ENCODE peak calls at places on chromosomes 1 and 21, in eight cellular contexts. H, N, L, O, J, G, U and T are unnamed samples.

GRCh38 chr1:101144868-101145808 is 91.7 kb upstream of the S1PR1 start:
- DNase-seq in H (peak), N (no peak), L (no peak), O (peak), J (peak), G (no peak), U (no peak), T (no peak)

GRCh38 chr1:53690411-53690810 is 48.6 kb downstream of the GLIS1 start:
- DNase-seq in H (no peak), N (no peak), L (no peak), O (no peak), J (no peak), G (no peak), U (no peak), T (no peak)

GRCh38 chr1:159132271-159132881 is 39.0 kb upstream of the CADM3 start:
- DNase-seq in H (peak), N (peak), L (peak), O (peak), J (peak), G (peak), U (peak), T (peak)

GRCh38 chr1:222136869-222137268 is 395.0 kb upstream of the DUSP10 start:
- DNase-seq in H (no peak), N (no peak), L (no peak), O (no peak), J (no peak), G (no peak), U (no peak), T (no peak)

GRCh38 chr1:3389093-3389833 is 65.2 kb upstream of the ARHGEF16 start:
- DNase-seq in H (no peak), N (no peak), L (no peak), O (no peak), J (no peak), G (no peak), U (no peak), T (no peak)

GRCh38 chr1:54007613-54008012 is 10.4 kb downstream of the LDLRAD1 start:
- DNase-seq in H (no peak), N (no peak), L (peak), O (no peak), J (no peak), G (no peak), U (no peak), T (no peak)

GRCh38 chr1:143497374-143497747 is 474.4 kb downstream of the FAM72C start:
- DNase-seq in H (no peak), N (no peak), L (no peak), O (no peak), J (no peak), G (no peak), U (no peak), T (no peak)

GRCh38 chr1:72285074-72285425 is 2.7 kb upstream of the NEGR1 start:
- DNase-seq in H (no peak), N (no peak), L (no peak), O (no peak), J (no peak), G (no peak), U (no peak), T (no peak)

GRCh38 chr1:60894121-60894520 is 188.2 kb upstream of the NFIA start:
- DNase-seq in H (no peak), N (no peak), L (no peak), O (no peak), J (no peak), G (peak), U (peak), T (no peak)

GRCh38 chr1:6438047-6438525 is 13.5 kb downstream of the ESPN start:
- DNase-seq in H (no peak), N (peak), L (peak), O (peak), J (no peak), G (peak), U (peak), T (peak)

GRCh38 chr1:36351222-36351977 is 28.0 kb upstream of the EVA1B start:
- DNase-seq in H (no peak), N (no peak), L (no peak), O (peak), J (no peak), G (no peak), U (peak), T (no peak)

GRCh38 chr1:30682396-30683275 is 40.7 kb downstream of the MATN1 start:
- DNase-seq in H (no peak), N (no peak), L (no peak), O (no peak), J (no peak), G (no peak), U (no peak), T (no peak)

GRCh38 chr1:30683699-30684098 is 39.7 kb downstream of the MATN1 start:
- DNase-seq in H (no peak), N (no peak), L (no peak), O (no peak), J (no peak), G (no peak), U (no peak), T (no peak)

GRCh38 chr1:30685796-30686165 is 37.6 kb downstream of the MATN1 start:
- DNase-seq in H (no peak), N (no peak), L (no peak), O (no peak), J (no peak), G (no peak), U (no peak), T (no peak)

GRCh38 chr1:30684881-30685795 is 38.2 kb downstream of the MATN1 start:
- DNase-seq in H (no peak), N (no peak), L (no peak), O (no peak), J (no peak), G (peak), U (peak), T (no peak)

DNA sequence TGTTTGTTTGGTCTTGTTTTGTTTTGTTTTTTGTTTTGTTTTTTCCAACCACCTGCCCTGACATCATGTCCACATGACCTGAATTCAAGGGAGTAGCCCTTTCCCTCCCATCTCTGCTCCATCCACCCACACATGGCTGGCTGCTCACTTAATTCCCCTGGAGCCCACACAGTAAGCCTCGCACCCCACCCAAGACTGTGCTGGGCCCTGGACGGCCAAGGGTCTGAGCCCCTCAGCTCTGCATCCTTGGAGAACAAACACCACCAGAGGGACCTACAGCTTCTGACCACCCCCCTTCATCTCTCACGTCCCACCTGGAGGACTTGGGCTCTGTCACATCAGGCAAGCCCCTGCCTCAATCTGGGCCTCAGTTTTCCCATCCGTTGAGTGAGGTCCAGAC is 39.1 kb downstream of the MATN1 start:
- DNase-seq in H (no peak), N (no peak), L (no peak), O (no peak), J (no peak), G (no peak), U (no peak), T (no peak)
- TF ChIP-seq CTCF in H (no peak), N (no peak), L (no peak), O (no peak), J (no peak), G (no peak), U (no peak), T (no peak)

GRCh38 chr1:28602536-28603439 is 10.7 kb downstream of the RAB42 start:
- DNase-seq in H (peak), N (no peak), L (peak), O (peak), J (no peak), G (peak), U (peak), T (peak)
- TF ChIP-seq CTCF in H (peak), N (peak), L (peak), O (peak), J (peak), G (peak), U (peak), T (peak)

DNA sequence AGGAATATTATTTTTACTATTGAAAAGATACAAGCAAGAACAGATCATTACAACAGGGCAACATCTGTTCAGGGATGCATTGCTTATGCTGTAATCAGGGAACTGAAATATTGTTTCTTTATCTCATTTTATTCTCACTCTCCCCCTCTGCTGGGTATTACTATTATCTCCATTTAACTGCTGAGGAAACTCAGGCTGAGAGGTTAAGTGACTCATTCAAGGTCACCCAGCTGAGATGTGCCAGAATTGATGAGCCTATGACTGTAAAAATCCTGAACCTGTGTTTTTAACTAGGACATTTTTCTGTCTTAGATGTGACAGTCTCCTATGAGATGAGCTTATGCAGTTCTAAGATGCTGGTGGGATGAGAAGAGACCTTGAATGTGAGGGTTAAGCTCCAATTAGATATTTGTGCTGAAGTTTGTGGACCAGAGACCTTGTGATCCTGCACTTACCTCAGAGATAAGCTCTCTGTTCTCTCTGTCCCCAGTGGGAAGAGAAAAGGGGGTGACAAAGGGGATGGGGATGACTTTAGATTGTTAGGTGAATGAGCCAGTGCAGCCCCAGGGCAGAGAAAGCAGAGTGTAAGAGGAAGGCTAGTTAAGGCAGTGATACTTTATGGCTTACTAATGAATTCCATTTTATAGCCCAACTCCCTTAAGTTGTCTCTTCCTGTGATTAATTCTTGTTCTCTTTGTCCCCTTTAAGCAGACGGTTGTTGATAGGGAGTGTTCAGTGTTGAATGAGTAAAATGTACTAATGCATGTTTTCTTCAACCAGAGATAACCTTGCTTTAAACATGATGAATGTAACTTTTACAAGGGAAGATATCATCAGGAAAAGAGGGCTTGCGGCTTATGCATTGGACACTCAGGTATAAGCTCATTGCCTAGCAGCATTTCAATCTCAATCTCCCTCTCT is 111.4 kb downstream of the HLX start:
- DNase-seq in H (peak), N (no peak), L (no peak), O (peak), J (no peak), G (no peak), U (no peak), T (no peak)
- TF ChIP-seq CTCF in H (peak), N (no peak), L (no peak), O (peak), J (no peak), G (no peak), U (no peak), T (no peak)

GRCh38 chr1:59878370-59878769 is 48.2 kb downstream of the CYP2J2 start:
- DNase-seq in H (no peak), N (no peak), L (no peak), O (no peak), J (no peak), G (no peak), U (no peak), T (no peak)
- TF ChIP-seq CTCF in H (no peak), N (no peak), L (no peak), O (no peak), J (no peak), G (no peak), U (no peak), T (no peak)

GRCh38 chr21:42674351-42674940 is 21.0 kb downstream of the PDE9A start:
- DNase-seq in H (no peak), N (no peak), L (no peak), O (peak), J (no peak), G (peak), U (peak), T (no peak)
- TF ChIP-seq CTCF in H (no peak), N (no peak), L (no peak), O (no peak), J (no peak), G (no peak), U (no peak), T (no peak)

GRCh38 chr1:225435957-225436392 is 8.1 kb upstream of the LBR start:
- DNase-seq in H (no peak), N (no peak), L (no peak), O (no peak), J (no peak), G (no peak), U (no peak), T (no peak)

GRCh38 chr1:225435487-225435886 is 7.6 kb upstream of the LBR start:
- DNase-seq in H (no peak), N (no peak), L (no peak), O (no peak), J (no peak), G (no peak), U (no peak), T (no peak)

GRCh38 chr1:225440380-225440957 is 12.6 kb upstream of the LBR start:
- DNase-seq in H (no peak), N (no peak), L (no peak), O (no peak), J (no peak), G (peak), U (no peak), T (no peak)

GRCh38 chr1:225441314-225442119 is 13.7 kb upstream of the LBR start:
- DNase-seq in H (no peak), N (no peak), L (no peak), O (no peak), J (no peak), G (peak), U (no peak), T (no peak)

DNA sequence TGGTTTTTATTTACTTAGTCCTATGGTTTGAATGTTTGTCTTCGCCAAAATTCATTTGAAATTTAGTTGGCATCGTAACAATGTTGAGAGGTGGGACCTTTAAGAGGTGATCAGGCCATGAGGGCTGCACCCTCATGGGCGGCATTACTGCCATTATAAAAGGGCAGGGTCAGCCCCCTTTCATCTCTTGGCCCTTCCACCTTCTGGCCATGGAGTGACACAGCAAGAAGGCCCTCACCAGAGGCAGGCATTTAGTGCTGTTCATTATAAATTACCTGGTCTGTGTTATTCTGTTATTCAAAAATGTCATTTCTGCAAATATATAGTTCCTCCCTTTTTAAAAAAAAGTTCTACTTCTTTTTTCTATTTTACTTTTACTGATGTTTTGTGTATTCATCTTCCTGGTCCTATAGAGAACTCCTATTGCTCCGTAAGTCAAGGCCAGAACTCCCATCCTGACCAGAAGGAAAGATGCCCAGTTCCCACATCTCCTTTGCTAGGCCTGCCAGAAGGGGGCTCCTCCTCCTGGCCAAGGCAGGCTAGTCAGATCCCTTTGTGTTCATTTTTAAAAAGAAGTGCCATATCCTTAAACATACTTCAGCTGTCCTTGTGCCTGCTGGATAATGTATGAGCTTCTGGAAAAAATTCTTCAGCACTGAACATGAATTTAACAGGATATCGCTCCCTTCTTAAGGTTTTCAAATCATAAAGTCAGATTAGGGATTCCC is 10.0 kb upstream of the LBR start:
- DNase-seq in H (no peak), N (no peak), L (no peak), O (peak), J (no peak), G (peak), U (no peak), T (no peak)
- TF ChIP-seq CTCF in H (peak), N (peak), L (no peak), O (peak), J (peak), G (peak), U (peak), T (peak)

GRCh38 chr1:13916530-13916929 is 216.5 kb downstream of the PRDM2 start:
- DNase-seq in H (no peak), N (no peak), L (no peak), O (no peak), J (no peak), G (no peak), U (no peak), T (no peak)
- TF ChIP-seq CTCF in H (no peak), N (no peak), L (no peak), O (no peak), J (no peak), G (no peak), U (no peak), T (no peak)